ENCODE peak calls at places on chromosome 16, in nine cellular contexts. E is breast epithelium, J is suprapubic skin, T is K562, Y is HCT116, B is stomach, H is heart left ventricle, X is sigmoid colon, D is A549. R is an unnamed sample.
A peak's percentile ranks its signal among the peaks of the same experiment; 100 is the strongest.

GRCh38 chr16:87515475-87516330 is 22.9 kb upstream of the ZCCHC14 start:
- DNase-seq in E (no peak), J (no peak), T (no peak), Y (no peak), B (no peak), H (no peak), X (no peak), D (no peak), R (no peak)

GRCh38 chr16:66430214-66430613 is 3.1 kb downstream of the BEAN1 start:
- DNase-seq in E (no peak), J (no peak), T (no peak), Y (no peak), B (no peak), H (no peak), X (no peak), D (no peak), R (no peak)

GRCh38 chr16:12539185-12539929 is 264.3 kb downstream of the CPPED1 start:
- DNase-seq in E (no peak), J (no peak), T (no peak), Y (no peak), B (no peak), H (no peak), X (no peak), D (no peak), R (no peak)

GRCh38 chr16:4909825-4910224 is 27.1 kb downstream of the PPL start:
- DNase-seq in E (no peak), J (no peak), T (no peak), Y (no peak), B (no peak), H (no peak), X (no peak), D (no peak), R (no peak)

GRCh38 chr16:2912330-2913199 is 834 bp downstream of the FLYWCH1 start:
- DNase-seq in E (no peak), J (no peak), T (peak; percentile 56), Y (no peak), B (peak; percentile 33), H (peak; percentile 38), X (peak; percentile 80), D (no peak), R (no peak)

GRCh38 chr16:86979061-86979460 is 338.1 kb downstream of the C16orf95 start:
- DNase-seq in E (no peak), J (no peak), T (no peak), Y (no peak), B (no peak), H (no peak), X (peak; percentile 33), D (no peak), R (no peak)

GRCh38 chr16:11665071-11665491 is 3.2 kb upstream of the SNN start:
- DNase-seq in E (no peak), J (no peak), T (no peak), Y (no peak), B (no peak), H (no peak), X (no peak), D (no peak), R (no peak)

GRCh38 chr16:19555938-19556778 is 655 bp downstream of the VPS35L start:
- DNase-seq in E (no peak), J (no peak), T (peak; percentile 72), Y (peak; percentile 59), B (no peak), H (no peak), X (no peak), D (peak; percentile 68), R (no peak)

GRCh38 chr16:50096791-50097190 is 31.0 kb downstream of the HEATR3 start:
- DNase-seq in E (no peak), J (no peak), T (no peak), Y (no peak), B (no peak), H (no peak), X (no peak), D (no peak), R (no peak)

GRCh38 chr16:81492307-81492706 is 47.7 kb downstream of the CMIP start:
- DNase-seq in E (no peak), J (no peak), T (no peak), Y (no peak), B (no peak), H (no peak), X (no peak), D (no peak), R (no peak)

GRCh38 chr16:27461483-27462171 is 59.7 kb downstream of the IL21R start:
- DNase-seq in E (no peak), J (no peak), T (no peak), Y (no peak), B (no peak), H (no peak), X (no peak), D (no peak), R (no peak)
- TF ChIP-seq POLR2A in E (no peak), J (no peak), T (no peak), Y (no peak), B (no peak), H (no peak), X (no peak), D (no peak), R (no peak)

GRCh38 chr16:64983983-64984382 is 137.9 kb downstream of the CDH11 start:
- DNase-seq in E (no peak), J (no peak), T (peak; percentile 11), Y (no peak), B (no peak), H (peak; percentile 54), X (no peak), D (peak; percentile 40), R (peak; percentile 7)
- TF ChIP-seq CTCF in E (no peak), J (peak; percentile 10), T (peak; percentile 20), Y (no peak), B (no peak), H (peak; percentile 10), X (peak; percentile 29), D (peak; percentile 8), R (peak; percentile 36)

DNA sequence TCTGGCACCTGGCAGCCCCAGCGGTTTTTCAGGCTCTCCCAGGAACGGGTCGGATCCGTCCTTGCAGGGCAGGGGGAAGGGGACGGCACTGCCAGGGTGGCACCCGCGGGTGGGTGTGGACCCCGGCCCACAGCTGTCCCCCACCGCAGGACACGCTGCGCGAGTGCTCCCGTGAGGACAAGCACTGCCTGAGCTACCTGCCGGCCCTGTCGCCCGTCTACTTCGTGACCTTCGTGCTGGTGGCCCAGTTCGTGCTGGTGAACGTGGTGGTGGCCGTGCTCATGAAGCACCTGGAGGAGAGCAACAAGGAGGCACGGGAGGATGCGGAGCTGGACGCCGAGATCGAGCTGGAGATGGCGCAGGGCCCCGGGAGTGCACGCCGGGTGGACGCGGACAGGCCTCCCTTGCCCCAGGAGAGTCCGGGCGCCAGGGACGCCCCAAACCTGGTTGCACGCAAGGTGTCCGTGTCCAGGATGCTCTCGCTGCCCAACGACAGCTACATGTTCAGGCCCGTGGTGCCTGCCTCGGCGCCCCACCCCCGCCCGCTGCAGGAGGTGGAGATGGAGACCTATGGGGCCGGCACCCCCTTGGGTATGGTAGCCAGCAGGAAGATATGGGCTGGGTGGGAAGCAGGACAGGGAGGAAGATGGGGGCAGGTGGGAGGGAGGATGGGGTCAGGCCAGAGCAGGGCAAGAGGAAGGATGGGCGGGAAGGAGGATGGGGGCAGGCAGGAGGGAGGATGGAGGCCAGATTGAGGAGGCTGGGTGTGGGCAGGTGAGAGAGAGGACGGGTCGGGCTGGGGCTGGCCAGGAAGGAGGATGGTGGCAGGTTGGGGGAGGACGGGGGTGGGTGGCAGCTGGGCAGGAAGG is 6.8 kb downstream of the TPSG1 start:
- DNase-seq in E (no peak), J (no peak), T (no peak), Y (no peak), B (no peak), H (no peak), X (no peak), D (no peak), R (no peak)
- TF ChIP-seq POLR2A in E (no peak), J (no peak), T (no peak), Y (no peak), B (no peak), H (no peak), X (no peak), D (no peak), R (no peak)

GRCh38 chr16:28823719-28824547 is 1.1 kb downstream of the ATXN2L start:
- DNase-seq in E (peak; percentile 96), J (peak; percentile 98), T (peak; percentile 95), Y (peak; percentile 94), B (peak; percentile 95), H (peak; percentile 99), X (peak; percentile 99), D (peak; percentile 99), R (peak; percentile 91)

GRCh38 chr16:28824548-28824973 is 1.8 kb downstream of the ATXN2L start:
- DNase-seq in E (no peak), J (no peak), T (no peak), Y (no peak), B (no peak), H (no peak), X (no peak), D (no peak), R (no peak)

GRCh38 chr16:28822520-28823290 is at the start of gene ATXN2L:
- DNase-seq in E (peak; percentile 93), J (peak; percentile 95), T (peak; percentile 95), Y (peak; percentile 93), B (peak; percentile 94), H (peak; percentile 96), X (peak; percentile 96), D (peak; percentile 98), R (peak; percentile 83)

GRCh38 chr16:28823291-28823718 is 506 bp downstream of the ATXN2L start:
- DNase-seq in E (no peak), J (no peak), T (no peak), Y (no peak), B (no peak), H (no peak), X (no peak), D (no peak), R (no peak)

DNA sequence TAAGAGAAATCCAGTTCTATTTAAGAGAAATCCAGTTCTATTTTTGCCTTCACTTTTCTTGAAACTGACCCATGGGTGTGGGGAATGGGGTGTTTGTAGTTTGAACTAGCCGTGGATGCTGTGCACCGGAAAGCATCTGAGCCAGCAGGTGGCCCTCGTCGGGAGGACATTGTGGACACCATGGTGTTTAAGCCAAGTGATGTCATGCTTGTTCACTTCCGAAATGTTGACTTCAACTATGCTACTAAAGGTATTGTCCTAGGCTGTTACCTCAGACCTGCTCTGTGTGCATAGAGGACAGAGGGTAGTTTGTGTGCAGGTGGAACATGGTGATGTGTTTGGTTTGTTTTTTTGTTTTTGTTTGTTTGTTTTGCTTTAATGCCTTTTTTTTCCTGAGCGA is 3.3 kb downstream of the ATXN2L start:
- DNase-seq in E (no peak), J (no peak), T (no peak), Y (no peak), B (no peak), H (no peak), X (no peak), D (peak; percentile 51), R (no peak)
- TF ChIP-seq CTCF in E (no peak), J (no peak), T (peak; percentile 25), Y (no peak), B (no peak), H (no peak), X (no peak), D (peak; percentile 20), R (no peak)

R was measured in tibial nerve.